ENCODE peak calls at places on chromosome 4, in nine cellular contexts. K is GM23338; R is tibial artery; H is upper lobe of left lung; J is heart right ventricle; Q is IMR-90; V is Peyer's patch; O is CD8-positive, alpha-beta T cell; D is psoas muscle. X is an unnamed sample. For H3K4me1, the result is how much of the 10 kb centered on the place peaks cover.

GRCh38 chr4:156595041-156595440 is 376.6 kb downstream of the PDGFC start:
- DNase-seq in K (no peak), R (no peak), H (no peak), J (no peak), Q (peak), V (no peak), O (no peak), D (no peak), X (no peak)

GRCh38 chr4:70627620-70628019 is 924 bp upstream of the ENAM start:
- DNase-seq in K (no peak), R (no peak), H (no peak), J (no peak), Q (no peak), V (no peak), O (no peak), D (no peak), X (no peak)

GRCh38 chr4:10832989-10833635 is 148.5 kb upstream of the CLNK start:
- DNase-seq in K (no peak), R (no peak), H (no peak), J (no peak), Q (no peak), V (no peak), O (no peak), D (no peak), X (no peak)

GRCh38 chr4:173525118-173526033 is 4.7 kb downstream of the HAND2 start:
- DNase-seq in K (peak), R (no peak), H (peak), J (no peak), Q (no peak), V (no peak), O (no peak), D (no peak), X (no peak)

GRCh38 chr4:105050896-105051295 is 95.8 kb upstream of the TET2 start:
- DNase-seq in K (no peak), R (no peak), H (no peak), J (no peak), Q (peak), V (no peak), O (no peak), D (no peak), X (no peak)

GRCh38 chr4:40238700-40239548 is 42.1 kb downstream of the RHOH start:
- DNase-seq in K (peak), R (no peak), H (no peak), J (no peak), Q (no peak), V (peak), O (peak), D (no peak), X (no peak)

GRCh38 chr4:98908703-98909262 is 20.1 kb downstream of the EIF4E start:
- DNase-seq in K (no peak), R (no peak), H (no peak), J (no peak), Q (no peak), V (no peak), O (no peak), D (no peak), X (no peak)

GRCh38 chr4:6232836-6233785 is 32.8 kb upstream of the JAKMIP1 start:
- DNase-seq in K (peak), R (peak), H (peak), J (no peak), Q (no peak), V (no peak), O (no peak), D (no peak), X (no peak)

GRCh38 chr4:79597266-79597665 is 189.2 kb upstream of the GK2 start:
- DNase-seq in K (no peak), R (no peak), H (no peak), J (no peak), Q (peak), V (no peak), O (no peak), D (no peak), X (no peak)

GRCh38 chr4:13988347-13989265 is 361.1 kb upstream of the BOD1L1 start:
- DNase-seq in K (no peak), R (peak), H (no peak), J (peak), Q (peak), V (no peak), O (no peak), D (peak), X (peak)

GRCh38 chr4:36081185-36081584 is 163.1 kb downstream of the ARAP2 start:
- DNase-seq in K (no peak), R (no peak), H (no peak), J (no peak), Q (no peak), V (no peak), O (no peak), D (no peak), X (no peak)

GRCh38 chr4:165384608-165385007 is 5.8 kb downstream of the CPE start:
- DNase-seq in K (peak), R (no peak), H (no peak), J (no peak), Q (peak), V (no peak), O (no peak), D (no peak), X (no peak)
- TF ChIP-seq CTCF in K (peak), R (no peak), H (no peak), J (no peak), Q (no peak), V (no peak), O (no peak), D (no peak), X (no peak)

GRCh38 chr4:112973897-112974296 is 75.6 kb upstream of the ANK2 start:
- DNase-seq in K (no peak), R (no peak), H (no peak), J (no peak), Q (no peak), V (no peak), O (no peak), D (no peak), X (no peak)

GRCh38 chr4:112982677-112983076 is 66.8 kb upstream of the ANK2 start:
- DNase-seq in K (no peak), R (no peak), H (no peak), J (no peak), Q (no peak), V (no peak), O (no peak), D (no peak), X (no peak)

GRCh38 chr4:112975567-112976355 is 73.7 kb upstream of the ANK2 start:
- DNase-seq in K (no peak), R (no peak), H (no peak), J (no peak), Q (no peak), V (no peak), O (no peak), D (no peak), X (no peak)

GRCh38 chr4:112979881-112980421 is 69.5 kb upstream of the ANK2 start:
- DNase-seq in K (no peak), R (no peak), H (peak), J (no peak), Q (no peak), V (no peak), O (no peak), D (no peak), X (no peak)

DNA sequence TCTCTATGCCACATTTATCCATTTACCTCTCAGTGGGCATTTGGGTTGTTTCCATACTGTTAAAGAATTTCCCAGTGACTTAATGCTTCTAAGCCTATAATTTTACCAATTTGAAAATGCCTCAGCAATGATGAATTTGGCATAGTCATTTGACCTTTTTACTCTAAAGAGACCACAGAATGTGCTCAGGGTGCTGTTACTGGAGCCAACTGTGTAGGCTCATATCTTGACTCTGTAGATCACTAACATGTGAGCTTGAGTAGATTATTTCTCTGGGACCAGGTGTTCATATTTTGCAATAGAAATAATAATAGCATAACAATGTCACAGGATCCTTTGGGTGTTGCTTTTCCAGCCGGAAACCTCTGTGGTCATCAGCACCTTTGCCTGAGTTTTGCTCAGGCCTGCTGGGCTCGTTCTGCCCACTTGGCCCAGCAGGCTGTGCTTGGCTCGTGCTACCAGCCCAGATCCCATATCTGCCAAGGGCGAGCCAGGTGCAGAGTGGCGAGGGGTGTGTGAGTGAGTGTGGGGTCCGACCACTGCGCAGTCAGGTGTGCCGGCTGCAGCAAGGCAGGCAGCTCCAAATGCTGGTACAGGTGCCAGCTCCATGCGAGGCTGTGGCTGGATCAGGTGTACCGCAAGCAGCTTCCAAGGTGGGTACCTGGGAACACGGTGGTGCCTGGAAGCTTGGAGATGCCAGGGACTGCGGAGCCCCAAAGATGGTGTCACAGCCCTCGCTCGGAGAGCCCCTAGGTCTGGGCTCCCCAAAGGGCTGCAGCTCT is 70.6 kb upstream of the ANK2 start:
- DNase-seq in K (no peak), R (no peak), H (peak), J (no peak), Q (peak), V (no peak), O (no peak), D (no peak), X (no peak)
- H3K4me3 ChIP-seq in K (no peak), R (no peak), H (no peak), J (no peak), Q (no peak), V (no peak), O (no peak), D (no peak), X (no peak)

GRCh38 chr4:78324625-78325024 is 226.9 kb upstream of the ANXA3 start:
- DNase-seq in K (no peak), R (no peak), H (no peak), J (no peak), Q (no peak), V (no peak), O (no peak), D (no peak), X (no peak)
- H3K4me1 ChIP-seq in K (under half), R (under half), H (under half), J (under half), Q (under half), V (under half), O (under half), D (under half), X (under half)

GRCh38 chr4:120919358-120919757 is 3.2 kb downstream of the PRDM5 start:
- DNase-seq in K (no peak), R (no peak), H (no peak), J (no peak), Q (no peak), V (no peak), O (no peak), D (no peak), X (no peak)
- TF ChIP-seq CTCF in K (peak), R (no peak), H (no peak), J (no peak), Q (peak), V (no peak), O (peak), D (no peak), X (no peak)

GRCh38 chr4:184168406-184169019 is 49.2 kb downstream of the ENPP6 start:
- DNase-seq in K (peak), R (peak), H (peak), J (peak), Q (peak), V (peak), O (peak), D (peak), X (peak)
- H3K4me3 ChIP-seq in K (peak), R (no peak), H (no peak), J (peak), Q (no peak), V (no peak), O (no peak), D (no peak), X (peak)